ENCODE peak calls at places on chromosomes 5 and 9, in seven cellular contexts. One of them, this sample, is unnamed. For H3K27me3, H3K4me1 and H3K9me3, the result is how much of the 10 kb centered on the place peaks cover.

GRCh38 chr9:108860764-108861163 is 1.3 kb upstream of the ACTL7A start:
- DNase-seq in breast epithelium: no peak
- DNase-seq in adrenal gland: no peak
- DNase-seq in neuronal stem cell: no peak
- DNase-seq in effector memory CD4-positive, alpha-beta T cell: no peak
- DNase-seq in left ventricle myocardium inferior: no peak
- DNase-seq in testis: no peak
- DNase-seq in this sample: no peak

GRCh38 chr5:96067251-96067650 is 105.6 kb upstream of the ELL2 start:
- DNase-seq in breast epithelium: no peak
- DNase-seq in adrenal gland: no peak
- DNase-seq in neuronal stem cell: no peak
- DNase-seq in effector memory CD4-positive, alpha-beta T cell: no peak
- DNase-seq in left ventricle myocardium inferior: no peak
- DNase-seq in testis: no peak
- DNase-seq in this sample: no peak

GRCh38 chr5:180135128-180135955 is 63.8 kb upstream of the RNF130 start:
- DNase-seq in breast epithelium: peak
- DNase-seq in adrenal gland: no peak
- DNase-seq in neuronal stem cell: no peak
- DNase-seq in effector memory CD4-positive, alpha-beta T cell: no peak
- DNase-seq in left ventricle myocardium inferior: no peak
- DNase-seq in testis: peak
- DNase-seq in this sample: no peak

GRCh38 chr9:76984476-76984875 is 35.0 kb upstream of the FOXB2 start:
- DNase-seq in breast epithelium: no peak
- DNase-seq in adrenal gland: no peak
- DNase-seq in neuronal stem cell: no peak
- DNase-seq in effector memory CD4-positive, alpha-beta T cell: no peak
- DNase-seq in left ventricle myocardium inferior: no peak
- DNase-seq in testis: no peak
- DNase-seq in this sample: no peak

GRCh38 chr5:2919310-2920018 is 168.0 kb upstream of the IRX2 start:
- DNase-seq in breast epithelium: no peak
- DNase-seq in adrenal gland: no peak
- DNase-seq in neuronal stem cell: no peak
- DNase-seq in effector memory CD4-positive, alpha-beta T cell: no peak
- DNase-seq in left ventricle myocardium inferior: no peak
- DNase-seq in testis: no peak
- DNase-seq in this sample: no peak

GRCh38 chr5:98954392-98955028 is 25.7 kb upstream of the CHD1 start:
- DNase-seq in breast epithelium: no peak
- DNase-seq in adrenal gland: no peak
- DNase-seq in neuronal stem cell: no peak
- DNase-seq in effector memory CD4-positive, alpha-beta T cell: no peak
- DNase-seq in left ventricle myocardium inferior: no peak
- DNase-seq in testis: no peak
- DNase-seq in this sample: no peak

GRCh38 chr5:52799358-52799982 is 11.8 kb downstream of the ITGA1 start:
- DNase-seq in breast epithelium: no peak
- DNase-seq in adrenal gland: peak
- DNase-seq in neuronal stem cell: peak
- DNase-seq in effector memory CD4-positive, alpha-beta T cell: no peak
- DNase-seq in left ventricle myocardium inferior: peak
- DNase-seq in testis: peak
- DNase-seq in this sample: peak

GRCh38 chr9:108655818-108656217 is 200.0 kb downstream of the ACTL7B start:
- DNase-seq in breast epithelium: no peak
- DNase-seq in adrenal gland: no peak
- DNase-seq in neuronal stem cell: no peak
- DNase-seq in effector memory CD4-positive, alpha-beta T cell: no peak
- DNase-seq in left ventricle myocardium inferior: no peak
- DNase-seq in testis: no peak
- DNase-seq in this sample: no peak

GRCh38 chr5:139577689-139578347 is 16.7 kb downstream of the UBE2D2 start:
- DNase-seq in breast epithelium: no peak
- DNase-seq in adrenal gland: no peak
- DNase-seq in neuronal stem cell: no peak
- DNase-seq in effector memory CD4-positive, alpha-beta T cell: no peak
- DNase-seq in left ventricle myocardium inferior: no peak
- DNase-seq in testis: no peak
- DNase-seq in this sample: peak

GRCh38 chr9:122580360-122580759 is 2.8 kb downstream of the OR1L8 start:
- DNase-seq in breast epithelium: no peak
- DNase-seq in adrenal gland: no peak
- DNase-seq in neuronal stem cell: no peak
- DNase-seq in effector memory CD4-positive, alpha-beta T cell: no peak
- DNase-seq in left ventricle myocardium inferior: no peak
- DNase-seq in testis: no peak
- DNase-seq in this sample: peak

GRCh38 chr5:177384134-177384533 is at the start of gene SLC34A1:
- DNase-seq in breast epithelium: no peak
- DNase-seq in adrenal gland: no peak
- DNase-seq in neuronal stem cell: no peak
- DNase-seq in effector memory CD4-positive, alpha-beta T cell: no peak
- DNase-seq in left ventricle myocardium inferior: no peak
- DNase-seq in testis: no peak
- DNase-seq in this sample: no peak

GRCh38 chr9:123922911-123923310 is 7.0 kb downstream of the DENND1A start:
- DNase-seq in breast epithelium: no peak
- DNase-seq in adrenal gland: no peak
- DNase-seq in neuronal stem cell: no peak
- DNase-seq in effector memory CD4-positive, alpha-beta T cell: no peak
- DNase-seq in left ventricle myocardium inferior: no peak
- DNase-seq in testis: no peak
- DNase-seq in this sample: no peak

GRCh38 chr5:108409781-108410180 is 27.9 kb upstream of the FBXL17 start:
- DNase-seq in breast epithelium: no peak
- DNase-seq in adrenal gland: no peak
- DNase-seq in neuronal stem cell: no peak
- DNase-seq in effector memory CD4-positive, alpha-beta T cell: no peak
- DNase-seq in left ventricle myocardium inferior: no peak
- DNase-seq in testis: no peak
- DNase-seq in this sample: no peak

GRCh38 chr5:147472669-147473131 is 37.2 kb downstream of the DPYSL3 start:
- DNase-seq in breast epithelium: no peak
- DNase-seq in adrenal gland: no peak
- DNase-seq in neuronal stem cell: no peak
- DNase-seq in effector memory CD4-positive, alpha-beta T cell: no peak
- DNase-seq in left ventricle myocardium inferior: no peak
- DNase-seq in testis: no peak
- DNase-seq in this sample: no peak

GRCh38 chr9:107131108-107131799 is 151.8 kb upstream of the RAD23B start:
- DNase-seq in breast epithelium: no peak
- DNase-seq in adrenal gland: no peak
- DNase-seq in neuronal stem cell: peak
- DNase-seq in effector memory CD4-positive, alpha-beta T cell: no peak
- DNase-seq in left ventricle myocardium inferior: no peak
- DNase-seq in testis: no peak
- DNase-seq in this sample: no peak

GRCh38 chr9:137058651-137059234 is 4.9 kb upstream of the ENTPD2 start:
- DNase-seq in breast epithelium: no peak
- DNase-seq in adrenal gland: no peak
- DNase-seq in neuronal stem cell: no peak
- DNase-seq in effector memory CD4-positive, alpha-beta T cell: no peak
- DNase-seq in left ventricle myocardium inferior: no peak
- DNase-seq in testis: no peak
- DNase-seq in this sample: no peak

GRCh38 chr9:134181648-134182034 is 17.3 kb upstream of the RNU6ATAC start:
- DNase-seq in breast epithelium: no peak
- DNase-seq in adrenal gland: peak
- DNase-seq in neuronal stem cell: no peak
- DNase-seq in effector memory CD4-positive, alpha-beta T cell: no peak
- DNase-seq in left ventricle myocardium inferior: no peak
- DNase-seq in testis: no peak
- DNase-seq in this sample: no peak

GRCh38 chr5:180802325-180803180 is at the start of gene MGAT1:
- DNase-seq in breast epithelium: peak
- DNase-seq in adrenal gland: peak
- DNase-seq in neuronal stem cell: peak
- DNase-seq in effector memory CD4-positive, alpha-beta T cell: peak
- DNase-seq in left ventricle myocardium inferior: peak
- DNase-seq in testis: peak
- DNase-seq in this sample: peak

GRCh38 chr5:63125862-63126261 is 547.2 kb downstream of the LRRC70 start:
- DNase-seq in breast epithelium: no peak
- DNase-seq in adrenal gland: no peak
- DNase-seq in neuronal stem cell: no peak
- DNase-seq in effector memory CD4-positive, alpha-beta T cell: no peak
- DNase-seq in left ventricle myocardium inferior: no peak
- DNase-seq in testis: no peak
- DNase-seq in this sample: peak

GRCh38 chr9:100671811-100672305 is 94.0 kb downstream of the CAVIN4 start:
- DNase-seq in breast epithelium: no peak
- DNase-seq in adrenal gland: no peak
- DNase-seq in neuronal stem cell: no peak
- DNase-seq in effector memory CD4-positive, alpha-beta T cell: no peak
- DNase-seq in left ventricle myocardium inferior: no peak
- DNase-seq in testis: no peak
- DNase-seq in this sample: no peak

GRCh38 chr9:100590481-100590880 is 12.6 kb downstream of the CAVIN4 start:
- DNase-seq in breast epithelium: no peak
- DNase-seq in adrenal gland: no peak
- DNase-seq in neuronal stem cell: no peak
- DNase-seq in effector memory CD4-positive, alpha-beta T cell: no peak
- DNase-seq in left ventricle myocardium inferior: no peak
- DNase-seq in testis: no peak
- DNase-seq in this sample: peak

GRCh38 chr9:3497406-3497805 is 28.4 kb downstream of the RFX3 start:
- DNase-seq in breast epithelium: no peak
- DNase-seq in adrenal gland: no peak
- DNase-seq in neuronal stem cell: no peak
- DNase-seq in effector memory CD4-positive, alpha-beta T cell: no peak
- DNase-seq in left ventricle myocardium inferior: no peak
- DNase-seq in testis: no peak
- DNase-seq in this sample: peak

GRCh38 chr9:105405514-105406131 is 42.2 kb upstream of the FSD1L start:
- DNase-seq in breast epithelium: no peak
- DNase-seq in adrenal gland: no peak
- DNase-seq in neuronal stem cell: no peak
- DNase-seq in effector memory CD4-positive, alpha-beta T cell: peak
- DNase-seq in left ventricle myocardium inferior: no peak
- DNase-seq in testis: no peak
- DNase-seq in this sample: no peak

GRCh38 chr9:4984571-4985375 is at the start of gene JAK2:
- DNase-seq in breast epithelium: peak
- DNase-seq in adrenal gland: peak
- DNase-seq in neuronal stem cell: peak
- DNase-seq in effector memory CD4-positive, alpha-beta T cell: peak
- DNase-seq in left ventricle myocardium inferior: peak
- DNase-seq in testis: peak
- DNase-seq in this sample: peak

GRCh38 chr5:149419532-149420485 is 40.7 kb upstream of the IL17B start:
- DNase-seq in breast epithelium: no peak
- DNase-seq in adrenal gland: no peak
- DNase-seq in neuronal stem cell: no peak
- DNase-seq in effector memory CD4-positive, alpha-beta T cell: no peak
- DNase-seq in left ventricle myocardium inferior: peak
- DNase-seq in testis: no peak
- DNase-seq in this sample: peak

GRCh38 chr5:6829150-6829784 is 116.0 kb downstream of the TENT4A start:
- DNase-seq in breast epithelium: no peak
- DNase-seq in adrenal gland: no peak
- DNase-seq in neuronal stem cell: no peak
- DNase-seq in effector memory CD4-positive, alpha-beta T cell: peak
- DNase-seq in left ventricle myocardium inferior: no peak
- DNase-seq in testis: no peak
- DNase-seq in this sample: no peak

GRCh38 chr5:38417658-38418017 is 138.8 kb downstream of the LIFR start:
- DNase-seq in breast epithelium: no peak
- DNase-seq in adrenal gland: no peak
- DNase-seq in neuronal stem cell: no peak
- DNase-seq in effector memory CD4-positive, alpha-beta T cell: no peak
- DNase-seq in left ventricle myocardium inferior: no peak
- DNase-seq in testis: no peak
- DNase-seq in this sample: no peak

GRCh38 chr5:38414348-38414747 is 142.1 kb downstream of the LIFR start:
- DNase-seq in breast epithelium: no peak
- DNase-seq in adrenal gland: no peak
- DNase-seq in neuronal stem cell: no peak
- DNase-seq in effector memory CD4-positive, alpha-beta T cell: no peak
- DNase-seq in left ventricle myocardium inferior: no peak
- DNase-seq in testis: no peak
- DNase-seq in this sample: no peak

GRCh38 chr5:38410304-38410990 is 146.0 kb downstream of the LIFR start:
- DNase-seq in breast epithelium: no peak
- DNase-seq in adrenal gland: no peak
- DNase-seq in neuronal stem cell: no peak
- DNase-seq in effector memory CD4-positive, alpha-beta T cell: no peak
- DNase-seq in left ventricle myocardium inferior: no peak
- DNase-seq in testis: no peak
- DNase-seq in this sample: no peak

GRCh38 chr5:38408446-38409175 is 147.8 kb downstream of the LIFR start:
- DNase-seq in breast epithelium: no peak
- DNase-seq in adrenal gland: no peak
- DNase-seq in neuronal stem cell: no peak
- DNase-seq in effector memory CD4-positive, alpha-beta T cell: no peak
- DNase-seq in left ventricle myocardium inferior: no peak
- DNase-seq in testis: no peak
- DNase-seq in this sample: no peak

GRCh38 chr5:38413696-38414095 is 142.8 kb downstream of the LIFR start:
- DNase-seq in breast epithelium: no peak
- DNase-seq in adrenal gland: no peak
- DNase-seq in neuronal stem cell: no peak
- DNase-seq in effector memory CD4-positive, alpha-beta T cell: no peak
- DNase-seq in left ventricle myocardium inferior: no peak
- DNase-seq in testis: no peak
- DNase-seq in this sample: no peak
- H3K27me3 ChIP-seq in breast epithelium: under half
- H3K27me3 ChIP-seq in adrenal gland: under half
- H3K27me3 ChIP-seq in neuronal stem cell: under half
- H3K27me3 ChIP-seq in effector memory CD4-positive, alpha-beta T cell: under half
- H3K27me3 ChIP-seq in left ventricle myocardium inferior: under half
- H3K27me3 ChIP-seq in testis: under half
- H3K27me3 ChIP-seq in this sample: under half

GRCh38 chr9:20552874-20553624 is 69.2 kb downstream of the MLLT3 start:
- DNase-seq in breast epithelium: no peak
- DNase-seq in adrenal gland: no peak
- DNase-seq in neuronal stem cell: no peak
- DNase-seq in effector memory CD4-positive, alpha-beta T cell: no peak
- DNase-seq in left ventricle myocardium inferior: no peak
- DNase-seq in testis: no peak
- DNase-seq in this sample: peak
- H3K4me1 ChIP-seq in breast epithelium: under half
- H3K4me1 ChIP-seq in adrenal gland: under half
- H3K4me1 ChIP-seq in neuronal stem cell: under half
- H3K4me1 ChIP-seq in effector memory CD4-positive, alpha-beta T cell: under half
- H3K4me1 ChIP-seq in left ventricle myocardium inferior: half or more
- H3K4me1 ChIP-seq in testis: under half
- H3K4me1 ChIP-seq in this sample: under half

GRCh38 chr5:15727375-15727774 is 227.4 kb downstream of the FBXL7 start:
- DNase-seq in breast epithelium: no peak
- DNase-seq in adrenal gland: no peak
- DNase-seq in neuronal stem cell: no peak
- DNase-seq in effector memory CD4-positive, alpha-beta T cell: no peak
- DNase-seq in left ventricle myocardium inferior: no peak
- DNase-seq in testis: no peak
- DNase-seq in this sample: no peak
- H3K9me3 ChIP-seq in breast epithelium: half or more
- H3K9me3 ChIP-seq in adrenal gland: under half
- H3K9me3 ChIP-seq in neuronal stem cell: under half
- H3K9me3 ChIP-seq in effector memory CD4-positive, alpha-beta T cell: under half
- H3K9me3 ChIP-seq in left ventricle myocardium inferior: half or more
- H3K9me3 ChIP-seq in testis: under half
- H3K9me3 ChIP-seq in this sample: under half

GRCh38 chr5:135035678-135036030 is 1.6 kb upstream of the PITX1 start:
- DNase-seq in breast epithelium: no peak
- DNase-seq in adrenal gland: no peak
- DNase-seq in neuronal stem cell: no peak
- DNase-seq in effector memory CD4-positive, alpha-beta T cell: no peak
- DNase-seq in left ventricle myocardium inferior: no peak
- DNase-seq in testis: no peak
- DNase-seq in this sample: no peak
- H3K27me3 ChIP-seq in breast epithelium: under half
- H3K27me3 ChIP-seq in adrenal gland: half or more
- H3K27me3 ChIP-seq in neuronal stem cell: half or more
- H3K27me3 ChIP-seq in effector memory CD4-positive, alpha-beta T cell: half or more
- H3K27me3 ChIP-seq in left ventricle myocardium inferior: half or more
- H3K27me3 ChIP-seq in testis: under half
- H3K27me3 ChIP-seq in this sample: half or more

This sample was measured in cardiac muscle cell.